ENCODE peak calls at places on chromosome 4, in ten cellular contexts. One of them, this sample, is unnamed.

GRCh38 chr4:169818063-169818679 is 60.4 kb upstream of the HPF1 start:
- DNase-seq in NCI-H2081: no peak
- DNase-seq in H7: peak; percentile 15
- DNase-seq in AG08395: no peak
- DNase-seq in putamen: no peak
- DNase-seq in iPS-NIHi11: no peak
- DNase-seq in GM04503: no peak
- DNase-seq in left cardiac atrium: no peak
- DNase-seq in activated naive CD4-positive, alpha-beta T cell treated with anti-CD3 and anti-CD28 coated beads for 36 hours: no peak
- DNase-seq in neural crest cell: no peak
- DNase-seq in this sample: no peak

GRCh38 chr4:182278729-182279128 is 35.5 kb downstream of the TENM3 start:
- DNase-seq in neural crest cell: no peak
- DNase-seq in GM04503: no peak
- DNase-seq in AG08395: no peak
- DNase-seq in iPS-NIHi11: no peak
- DNase-seq in left cardiac atrium: no peak
- DNase-seq in H7: no peak
- DNase-seq in NCI-H2081: no peak
- DNase-seq in activated naive CD4-positive, alpha-beta T cell treated with anti-CD3 and anti-CD28 coated beads for 36 hours: no peak
- DNase-seq in putamen: no peak
- DNase-seq in this sample: no peak

GRCh38 chr4:151455212-151455611 is 46.2 kb downstream of the FHIP1A start:
- DNase-seq in H7: peak; percentile 5
- DNase-seq in NCI-H2081: peak; percentile 4
- DNase-seq in left cardiac atrium: no peak
- DNase-seq in AG08395: no peak
- DNase-seq in GM04503: no peak
- DNase-seq in putamen: no peak
- DNase-seq in iPS-NIHi11: no peak
- DNase-seq in activated naive CD4-positive, alpha-beta T cell treated with anti-CD3 and anti-CD28 coated beads for 36 hours: no peak
- DNase-seq in neural crest cell: no peak
- DNase-seq in this sample: no peak

GRCh38 chr4:19300213-19300612 is 951.5 kb upstream of the SLIT2 start:
- DNase-seq in neural crest cell: no peak
- DNase-seq in putamen: no peak
- DNase-seq in activated naive CD4-positive, alpha-beta T cell treated with anti-CD3 and anti-CD28 coated beads for 36 hours: no peak
- DNase-seq in NCI-H2081: no peak
- DNase-seq in left cardiac atrium: no peak
- DNase-seq in iPS-NIHi11: no peak
- DNase-seq in GM04503: peak; percentile 30
- DNase-seq in H7: no peak
- DNase-seq in AG08395: peak; percentile 51
- DNase-seq in this sample: no peak

GRCh38 chr4:120066182-120066524 is 495 bp downstream of the MAD2L1 start:
- DNase-seq in GM04503: no peak
- DNase-seq in putamen: no peak
- DNase-seq in activated naive CD4-positive, alpha-beta T cell treated with anti-CD3 and anti-CD28 coated beads for 36 hours: peak; percentile 72
- DNase-seq in AG08395: no peak
- DNase-seq in iPS-NIHi11: no peak
- DNase-seq in neural crest cell: no peak
- DNase-seq in H7: no peak
- DNase-seq in NCI-H2081: peak; percentile 34
- DNase-seq in left cardiac atrium: no peak
- DNase-seq in this sample: no peak

GRCh38 chr4:112029642-112030235 is 115.5 kb upstream of the FAM241A start:
- DNase-seq in activated naive CD4-positive, alpha-beta T cell treated with anti-CD3 and anti-CD28 coated beads for 36 hours: no peak
- DNase-seq in neural crest cell: no peak
- DNase-seq in left cardiac atrium: no peak
- DNase-seq in GM04503: no peak
- DNase-seq in NCI-H2081: no peak
- DNase-seq in H7: no peak
- DNase-seq in iPS-NIHi11: peak; percentile 11
- DNase-seq in putamen: no peak
- DNase-seq in AG08395: no peak
- DNase-seq in this sample: no peak

GRCh38 chr4:10183462-10183861 is 66.9 kb upstream of the WDR1 start:
- DNase-seq in iPS-NIHi11: no peak
- DNase-seq in neural crest cell: no peak
- DNase-seq in GM04503: no peak
- DNase-seq in AG08395: no peak
- DNase-seq in activated naive CD4-positive, alpha-beta T cell treated with anti-CD3 and anti-CD28 coated beads for 36 hours: peak; percentile 27
- DNase-seq in NCI-H2081: no peak
- DNase-seq in left cardiac atrium: no peak
- DNase-seq in H7: no peak
- DNase-seq in putamen: no peak
- DNase-seq in this sample: no peak

GRCh38 chr4:73607375-73608026 is 12.7 kb downstream of the RASSF6 start:
- DNase-seq in iPS-NIHi11: no peak
- DNase-seq in GM04503: no peak
- DNase-seq in activated naive CD4-positive, alpha-beta T cell treated with anti-CD3 and anti-CD28 coated beads for 36 hours: no peak
- DNase-seq in putamen: no peak
- DNase-seq in H7: no peak
- DNase-seq in NCI-H2081: no peak
- DNase-seq in neural crest cell: no peak
- DNase-seq in AG08395: no peak
- DNase-seq in left cardiac atrium: no peak
- DNase-seq in this sample: no peak

GRCh38 chr4:124053872-124054538 is 657.4 kb downstream of the SPRY1 start:
- DNase-seq in GM04503: no peak
- DNase-seq in NCI-H2081: no peak
- DNase-seq in H7: no peak
- DNase-seq in activated naive CD4-positive, alpha-beta T cell treated with anti-CD3 and anti-CD28 coated beads for 36 hours: no peak
- DNase-seq in left cardiac atrium: no peak
- DNase-seq in AG08395: peak; percentile 15
- DNase-seq in neural crest cell: no peak
- DNase-seq in iPS-NIHi11: no peak
- DNase-seq in putamen: no peak
- DNase-seq in this sample: no peak

GRCh38 chr4:158500054-158500453 is 21.6 kb upstream of the RXFP1 start:
- DNase-seq in AG08395: no peak
- DNase-seq in left cardiac atrium: no peak
- DNase-seq in H7: no peak
- DNase-seq in activated naive CD4-positive, alpha-beta T cell treated with anti-CD3 and anti-CD28 coated beads for 36 hours: no peak
- DNase-seq in GM04503: no peak
- DNase-seq in putamen: no peak
- DNase-seq in iPS-NIHi11: no peak
- DNase-seq in neural crest cell: no peak
- DNase-seq in NCI-H2081: no peak
- DNase-seq in this sample: no peak

GRCh38 chr4:112312610-112313239 is 15.6 kb downstream of the ALPK1 start:
- DNase-seq in iPS-NIHi11: peak; percentile 23
- DNase-seq in NCI-H2081: no peak
- DNase-seq in GM04503: no peak
- DNase-seq in activated naive CD4-positive, alpha-beta T cell treated with anti-CD3 and anti-CD28 coated beads for 36 hours: no peak
- DNase-seq in left cardiac atrium: no peak
- DNase-seq in putamen: no peak
- DNase-seq in AG08395: no peak
- DNase-seq in neural crest cell: no peak
- DNase-seq in H7: no peak
- DNase-seq in this sample: no peak